ENCODE peak calls at places on chromosomes 11 and 22, in nine cellular contexts. One of them, this sample, is unnamed.

GRCh38 chr11:102268083-102268984 is 49.0 kb upstream of the BIRC3 start:
- DNase-seq in fibroblast of lung: peak; percentile 71
- DNase-seq in mammary epithelial cell: peak; percentile 95
- DNase-seq in left ventricle myocardium inferior: peak; percentile 80
- DNase-seq in AG04450: no peak
- DNase-seq in ovary: peak; percentile 80
- DNase-seq in cardiac muscle cell: peak; percentile 85
- DNase-seq in aorta: peak; percentile 84
- DNase-seq in neuronal stem cell: peak; percentile 64
- DNase-seq in this sample: peak; percentile 87

GRCh38 chr22:49365910-49366309 is 461.8 kb downstream of the BRD1 start:
- DNase-seq in fibroblast of lung: no peak
- DNase-seq in mammary epithelial cell: no peak
- DNase-seq in left ventricle myocardium inferior: no peak
- DNase-seq in AG04450: no peak
- DNase-seq in ovary: no peak
- DNase-seq in cardiac muscle cell: no peak
- DNase-seq in aorta: no peak
- DNase-seq in neuronal stem cell: no peak
- DNase-seq in this sample: no peak

GRCh38 chr11:35367491-35367890 is 51.9 kb downstream of the SLC1A2 start:
- DNase-seq in fibroblast of lung: peak; percentile 82
- DNase-seq in mammary epithelial cell: no peak
- DNase-seq in left ventricle myocardium inferior: no peak
- DNase-seq in AG04450: peak; percentile 56
- DNase-seq in ovary: no peak
- DNase-seq in cardiac muscle cell: no peak
- DNase-seq in aorta: no peak
- DNase-seq in neuronal stem cell: no peak
- DNase-seq in this sample: no peak

GRCh38 chr11:73197348-73197747 is 20.7 kb upstream of the P2RY2 start:
- DNase-seq in fibroblast of lung: no peak
- DNase-seq in mammary epithelial cell: no peak
- DNase-seq in left ventricle myocardium inferior: no peak
- DNase-seq in AG04450: no peak
- DNase-seq in ovary: no peak
- DNase-seq in cardiac muscle cell: no peak
- DNase-seq in aorta: peak; percentile 4
- DNase-seq in neuronal stem cell: no peak
- DNase-seq in this sample: no peak

GRCh38 chr11:48101958-48102357 is 114.7 kb upstream of the OR4B1 start:
- DNase-seq in fibroblast of lung: no peak
- DNase-seq in mammary epithelial cell: no peak
- DNase-seq in left ventricle myocardium inferior: no peak
- DNase-seq in AG04450: no peak
- DNase-seq in ovary: no peak
- DNase-seq in cardiac muscle cell: no peak
- DNase-seq in aorta: no peak
- DNase-seq in neuronal stem cell: no peak
- DNase-seq in this sample: no peak

GRCh38 chr11:77413850-77414249 is 60.0 kb downstream of the PAK1 start:
- DNase-seq in fibroblast of lung: no peak
- DNase-seq in mammary epithelial cell: no peak
- DNase-seq in left ventricle myocardium inferior: no peak
- DNase-seq in AG04450: no peak
- DNase-seq in ovary: no peak
- DNase-seq in cardiac muscle cell: no peak
- DNase-seq in aorta: no peak
- DNase-seq in neuronal stem cell: no peak
- DNase-seq in this sample: no peak

GRCh38 chr11:6559375-6559774 is 44.0 kb downstream of the RRP8 start:
- DNase-seq in fibroblast of lung: no peak
- DNase-seq in mammary epithelial cell: no peak
- DNase-seq in left ventricle myocardium inferior: no peak
- DNase-seq in AG04450: no peak
- DNase-seq in ovary: no peak
- DNase-seq in cardiac muscle cell: no peak
- DNase-seq in aorta: no peak
- DNase-seq in neuronal stem cell: no peak
- DNase-seq in this sample: no peak

GRCh38 chr11:119518746-119519382 is 95.9 kb upstream of the THY1 start:
- DNase-seq in fibroblast of lung: peak; percentile 58
- DNase-seq in mammary epithelial cell: peak; percentile 54
- DNase-seq in left ventricle myocardium inferior: no peak
- DNase-seq in AG04450: peak; percentile 18
- DNase-seq in ovary: peak; percentile 25
- DNase-seq in cardiac muscle cell: peak; percentile 88
- DNase-seq in aorta: no peak
- DNase-seq in neuronal stem cell: peak; percentile 76
- DNase-seq in this sample: no peak

GRCh38 chr11:113690619-113691569 is 15.2 kb downstream of the TMPRSS5 start:
- DNase-seq in fibroblast of lung: peak; percentile 88
- DNase-seq in mammary epithelial cell: peak; percentile 76
- DNase-seq in left ventricle myocardium inferior: no peak
- DNase-seq in AG04450: no peak
- DNase-seq in ovary: no peak
- DNase-seq in cardiac muscle cell: no peak
- DNase-seq in aorta: peak; percentile 76
- DNase-seq in neuronal stem cell: peak; percentile 36
- DNase-seq in this sample: no peak

GRCh38 chr11:110531056-110531756 is 101.5 kb downstream of the FDX1 start:
- DNase-seq in fibroblast of lung: peak; percentile 20
- DNase-seq in mammary epithelial cell: peak; percentile 17
- DNase-seq in left ventricle myocardium inferior: no peak
- DNase-seq in AG04450: no peak
- DNase-seq in ovary: peak; percentile 20
- DNase-seq in cardiac muscle cell: peak; percentile 7
- DNase-seq in aorta: no peak
- DNase-seq in neuronal stem cell: no peak
- DNase-seq in this sample: no peak

DNA sequence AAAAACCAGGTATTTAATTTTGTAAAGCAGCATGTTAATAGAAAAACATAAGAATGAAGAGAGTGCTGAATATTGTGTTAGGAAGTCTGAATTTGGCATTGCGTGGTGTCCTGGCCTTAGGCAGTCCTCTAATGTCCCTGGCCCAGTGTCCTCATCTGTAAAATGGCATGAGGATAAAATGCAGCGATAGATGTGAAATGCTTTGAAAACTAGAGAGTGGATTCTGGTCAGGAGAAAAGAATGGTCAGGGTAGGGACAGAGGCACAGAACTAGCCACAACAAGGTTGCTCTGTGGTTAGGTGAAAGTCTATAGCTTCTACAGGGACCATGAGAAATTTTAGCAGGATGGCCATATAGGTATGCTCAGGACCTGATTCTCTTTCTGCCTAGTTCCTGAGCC is 18.9 kb downstream of the RNF185 start:
- DNase-seq in fibroblast of lung: no peak
- DNase-seq in mammary epithelial cell: no peak
- DNase-seq in left ventricle myocardium inferior: no peak
- DNase-seq in AG04450: no peak
- DNase-seq in ovary: no peak
- DNase-seq in cardiac muscle cell: no peak
- DNase-seq in aorta: no peak
- DNase-seq in neuronal stem cell: no peak
- DNase-seq in this sample: no peak
- H3K27me3 ChIP-seq in fibroblast of lung: no peaks in the 10 kb centered on the region
- H3K27me3 ChIP-seq in mammary epithelial cell: no peaks in the 10 kb centered on the region
- H3K27me3 ChIP-seq in left ventricle myocardium inferior: no peaks in the 10 kb centered on the region
- H3K27me3 ChIP-seq in AG04450: no peaks in the 10 kb centered on the region
- H3K27me3 ChIP-seq in ovary: no peaks in the 10 kb centered on the region
- H3K27me3 ChIP-seq in cardiac muscle cell: no peaks in the 10 kb centered on the region
- H3K27me3 ChIP-seq in aorta: no peaks in the 10 kb centered on the region
- H3K27me3 ChIP-seq in neuronal stem cell: no peaks in the 10 kb centered on the region
- H3K27me3 ChIP-seq in this sample: no peaks in the 10 kb centered on the region

GRCh38 chr22:36156119-36156514 is 4.4 kb downstream of the APOL3 start:
- DNase-seq in fibroblast of lung: no peak
- DNase-seq in mammary epithelial cell: no peak
- DNase-seq in left ventricle myocardium inferior: no peak
- DNase-seq in AG04450: no peak
- DNase-seq in ovary: no peak
- DNase-seq in cardiac muscle cell: no peak
- DNase-seq in aorta: no peak
- DNase-seq in neuronal stem cell: no peak
- DNase-seq in this sample: no peak
- H3K27ac ChIP-seq in fibroblast of lung: peak overlapping the region; percentile 93
- H3K27ac ChIP-seq in mammary epithelial cell: no peak overlapping the region
- H3K27ac ChIP-seq in left ventricle myocardium inferior: peak overlapping the region; percentile 96
- H3K27ac ChIP-seq in AG04450: peak overlapping the region; percentile 84
- H3K27ac ChIP-seq in ovary: peak overlapping the region; percentile 85
- H3K27ac ChIP-seq in cardiac muscle cell: no peak overlapping the region
- H3K27ac ChIP-seq in aorta: peak overlapping the region; percentile 38
- H3K27ac ChIP-seq in neuronal stem cell: no peak overlapping the region
- H3K27ac ChIP-seq in this sample: peak overlapping the region; percentile 95

GRCh38 chr11:13963169-13963948 is 836 bp downstream of the SPON1 start:
- DNase-seq in fibroblast of lung: peak; percentile 20
- DNase-seq in mammary epithelial cell: no peak
- DNase-seq in left ventricle myocardium inferior: peak; percentile 22
- DNase-seq in AG04450: no peak
- DNase-seq in ovary: peak; percentile 67
- DNase-seq in cardiac muscle cell: peak; percentile 42
- DNase-seq in aorta: peak; percentile 62
- DNase-seq in neuronal stem cell: no peak
- DNase-seq in this sample: peak; percentile 18

GRCh38 chr11:13964771-13965074 is 2.2 kb downstream of the SPON1 start:
- DNase-seq in fibroblast of lung: no peak
- DNase-seq in mammary epithelial cell: no peak
- DNase-seq in left ventricle myocardium inferior: no peak
- DNase-seq in AG04450: no peak
- DNase-seq in ovary: no peak
- DNase-seq in cardiac muscle cell: no peak
- DNase-seq in aorta: no peak
- DNase-seq in neuronal stem cell: no peak
- DNase-seq in this sample: no peak

GRCh38 chr11:13963949-13964770 is 1.6 kb downstream of the SPON1 start:
- DNase-seq in fibroblast of lung: no peak
- DNase-seq in mammary epithelial cell: no peak
- DNase-seq in left ventricle myocardium inferior: peak; percentile 18
- DNase-seq in AG04450: no peak
- DNase-seq in ovary: peak; percentile 50
- DNase-seq in cardiac muscle cell: peak; percentile 31
- DNase-seq in aorta: peak; percentile 58
- DNase-seq in neuronal stem cell: no peak
- DNase-seq in this sample: no peak

GRCh38 chr11:13962198-13962561 is 343 bp upstream of the SPON1 start:
- DNase-seq in fibroblast of lung: no peak
- DNase-seq in mammary epithelial cell: no peak
- DNase-seq in left ventricle myocardium inferior: no peak
- DNase-seq in AG04450: no peak
- DNase-seq in ovary: no peak
- DNase-seq in cardiac muscle cell: no peak
- DNase-seq in aorta: no peak
- DNase-seq in neuronal stem cell: no peak
- DNase-seq in this sample: no peak

DNA sequence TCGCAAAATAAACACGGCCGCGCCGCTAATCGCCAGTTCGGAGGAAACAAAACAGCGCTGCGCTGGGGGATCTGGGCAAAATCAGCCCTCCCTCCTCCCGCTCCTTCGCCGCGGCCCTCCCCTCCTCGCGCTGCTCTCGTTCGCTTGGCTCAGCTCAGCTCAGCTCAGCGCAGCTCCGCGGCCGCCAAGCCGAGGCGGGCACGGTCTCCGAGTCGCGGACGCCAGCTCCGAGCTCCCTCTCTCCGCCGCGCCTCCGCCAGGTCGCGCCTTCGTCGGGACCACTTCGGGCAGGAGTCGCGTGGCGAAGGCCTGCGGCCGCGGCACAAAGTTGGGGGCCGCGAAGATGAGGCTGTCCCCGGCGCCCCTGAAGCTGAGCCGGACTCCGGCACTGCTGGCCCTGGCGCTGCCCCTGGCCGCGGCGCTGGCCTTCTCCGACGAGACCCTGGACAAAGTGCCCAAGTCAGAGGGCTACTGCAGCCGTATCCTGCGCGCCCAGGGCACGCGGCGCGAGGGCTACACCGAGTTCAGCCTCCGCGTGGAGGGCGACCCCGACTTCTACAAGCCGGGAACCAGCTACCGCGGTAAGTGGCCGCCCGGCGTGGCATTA is at the start of gene SPON1:
- DNase-seq in fibroblast of lung: peak; percentile 43
- DNase-seq in mammary epithelial cell: peak; percentile 27
- DNase-seq in left ventricle myocardium inferior: peak; percentile 46
- DNase-seq in AG04450: no peak
- DNase-seq in ovary: peak; percentile 74
- DNase-seq in cardiac muscle cell: peak; percentile 81
- DNase-seq in aorta: peak; percentile 62
- DNase-seq in neuronal stem cell: peak; percentile 75
- DNase-seq in this sample: peak; percentile 46
- H3K27me3 ChIP-seq in fibroblast of lung: peaks cover 55% of the 10 kb centered on the region
- H3K27me3 ChIP-seq in mammary epithelial cell: peaks cover 42% of the 10 kb centered on the region
- H3K27me3 ChIP-seq in left ventricle myocardium inferior: peaks cover 100% of the 10 kb centered on the region
- H3K27me3 ChIP-seq in AG04450: peaks cover 80% of the 10 kb centered on the region
- H3K27me3 ChIP-seq in ovary: no peaks in the 10 kb centered on the region
- H3K27me3 ChIP-seq in cardiac muscle cell: peaks cover 71% of the 10 kb centered on the region
- H3K27me3 ChIP-seq in aorta: no peaks in the 10 kb centered on the region
- H3K27me3 ChIP-seq in neuronal stem cell: peaks cover 2% of the 10 kb centered on the region
- H3K27me3 ChIP-seq in this sample: peaks cover 27% of the 10 kb centered on the region

GRCh38 chr22:20551805-20552449 is 44.5 kb downstream of the MED15 start:
- DNase-seq in fibroblast of lung: no peak
- DNase-seq in mammary epithelial cell: no peak
- DNase-seq in left ventricle myocardium inferior: no peak
- DNase-seq in AG04450: no peak
- DNase-seq in ovary: no peak
- DNase-seq in cardiac muscle cell: no peak
- DNase-seq in aorta: no peak
- DNase-seq in neuronal stem cell: no peak
- DNase-seq in this sample: no peak

GRCh38 chr22:20552450-20552894 is 45.1 kb downstream of the MED15 start:
- DNase-seq in fibroblast of lung: no peak
- DNase-seq in mammary epithelial cell: no peak
- DNase-seq in left ventricle myocardium inferior: peak; percentile 90
- DNase-seq in AG04450: no peak
- DNase-seq in ovary: peak; percentile 57
- DNase-seq in cardiac muscle cell: no peak
- DNase-seq in aorta: peak; percentile 91
- DNase-seq in neuronal stem cell: no peak
- DNase-seq in this sample: no peak

GRCh38 chr22:20550057-20550817 is 42.8 kb downstream of the MED15 start:
- DNase-seq in fibroblast of lung: no peak
- DNase-seq in mammary epithelial cell: no peak
- DNase-seq in left ventricle myocardium inferior: no peak
- DNase-seq in AG04450: no peak
- DNase-seq in ovary: no peak
- DNase-seq in cardiac muscle cell: no peak
- DNase-seq in aorta: no peak
- DNase-seq in neuronal stem cell: no peak
- DNase-seq in this sample: no peak

GRCh38 chr22:20549232-20549841 is 41.9 kb downstream of the MED15 start:
- DNase-seq in fibroblast of lung: peak; percentile 58
- DNase-seq in mammary epithelial cell: no peak
- DNase-seq in left ventricle myocardium inferior: no peak
- DNase-seq in AG04450: no peak
- DNase-seq in ovary: no peak
- DNase-seq in cardiac muscle cell: no peak
- DNase-seq in aorta: peak; percentile 66
- DNase-seq in neuronal stem cell: no peak
- DNase-seq in this sample: peak; percentile 81

GRCh38 chr22:20550851-20551744 is 43.7 kb downstream of the MED15 start:
- DNase-seq in fibroblast of lung: peak; percentile 87
- DNase-seq in mammary epithelial cell: no peak
- DNase-seq in left ventricle myocardium inferior: no peak
- DNase-seq in AG04450: no peak
- DNase-seq in ovary: peak; percentile 71
- DNase-seq in cardiac muscle cell: peak; percentile 61
- DNase-seq in aorta: peak; percentile 82
- DNase-seq in neuronal stem cell: no peak
- DNase-seq in this sample: peak; percentile 57
- H3K27ac ChIP-seq in fibroblast of lung: peak overlapping the region; percentile 98
- H3K27ac ChIP-seq in mammary epithelial cell: peak overlapping the region; percentile 16
- H3K27ac ChIP-seq in left ventricle myocardium inferior: peak overlapping the region; percentile 95
- H3K27ac ChIP-seq in AG04450: peak overlapping the region; percentile 97
- H3K27ac ChIP-seq in ovary: peak overlapping the region; percentile 91
- H3K27ac ChIP-seq in cardiac muscle cell: peak overlapping the region; percentile 82
- H3K27ac ChIP-seq in aorta: peak overlapping the region; percentile 92
- H3K27ac ChIP-seq in neuronal stem cell: peak overlapping the region; percentile 59
- H3K27ac ChIP-seq in this sample: peak overlapping the region; percentile 75

This sample was measured in CD4-positive, alpha-beta memory T cell.